ENCODE peak calls at places on chromosomes 12 and 14, in five cellular contexts. N, G, D, K and Q are unnamed samples.

GRCh38 chr14:36365766-36366165 is 45.3 kb upstream of the MBIP start:
- DNase-seq in N (peak; percentile 2), G (no peak), D (no peak), K (no peak), Q (no peak)

GRCh38 chr14:101215266-101215665 is 311.7 kb upstream of the RTL1 start:
- DNase-seq in N (no peak), G (no peak), D (peak; percentile 30), K (no peak), Q (no peak)

GRCh38 chr14:74573421-74574091 is 38.5 kb downstream of the LTBP2 start:
- DNase-seq in N (no peak), G (no peak), D (no peak), K (no peak), Q (peak; percentile 78)

GRCh38 chr14:63186453-63186852 is 17.8 kb upstream of the RHOJ start:
- DNase-seq in N (no peak), G (no peak), D (no peak), K (peak; percentile 81), Q (peak; percentile 17)

GRCh38 chr14:30005114-30005698 is 77.6 kb upstream of the PRKD1 start:
- DNase-seq in N (peak; percentile 88), G (no peak), D (no peak), K (peak; percentile 86), Q (peak; percentile 65)

GRCh38 chr14:72736791-72737559 is 156.9 kb downstream of the DPF3 start:
- DNase-seq in N (no peak), G (no peak), D (no peak), K (no peak), Q (no peak)

GRCh38 chr12:54028324-54029201 is at the start of gene HOXC6:
- DNase-seq in N (no peak), G (peak; percentile 74), D (no peak), K (no peak), Q (no peak)

GRCh38 chr12:82740129-82741000 is 53.7 kb downstream of the TMTC2 start:
- DNase-seq in N (no peak), G (no peak), D (no peak), K (peak; percentile 51), Q (peak; percentile 74)

GRCh38 chr14:57725399-57726077 is 140.4 kb downstream of the SLC35F4 start:
- DNase-seq in N (no peak), G (no peak), D (no peak), K (peak; percentile 77), Q (peak; percentile 94)

GRCh38 chr12:40993158-40993557 is 195.0 kb upstream of the PDZRN4 start:
- DNase-seq in N (no peak), G (no peak), D (no peak), K (no peak), Q (peak; percentile 53)

GRCh38 chr12:122293081-122293480 is 26.8 kb upstream of the VPS33A start:
- DNase-seq in N (no peak), G (no peak), D (no peak), K (no peak), Q (no peak)

GRCh38 chr12:101968770-101969169 is 91.4 kb downstream of the DRAM1 start:
- DNase-seq in N (no peak), G (no peak), D (no peak), K (no peak), Q (peak; percentile 74)

GRCh38 chr12:67483871-67484554 is 164.5 kb upstream of the DYRK2 start:
- DNase-seq in N (peak; percentile 49), G (no peak), D (no peak), K (no peak), Q (peak; percentile 53)

GRCh38 chr12:101343893-101344292 is 63.7 kb downstream of the ARL1 start:
- DNase-seq in N (no peak), G (no peak), D (no peak), K (no peak), Q (no peak)

GRCh38 chr12:51687142-51687935 is 96.3 kb downstream of the SCN8A start:
- DNase-seq in N (no peak), G (no peak), D (no peak), K (peak; percentile 75), Q (no peak)

GRCh38 chr12:81465191-81465590 is 294.0 kb downstream of the PPFIA2 start:
- DNase-seq in N (no peak), G (no peak), D (no peak), K (no peak), Q (no peak)

GRCh38 chr12:116093915-116094314 is 183.6 kb downstream of the MED13L start:
- DNase-seq in N (no peak), G (no peak), D (no peak), K (no peak), Q (no peak)

GRCh38 chr12:6697584-6698351 is 2.8 kb downstream of the PIANP start:
- DNase-seq in N (no peak), G (peak; percentile 69), D (no peak), K (peak; percentile 70), Q (peak; percentile 45)

GRCh38 chr14:99716850-99717681 is 33.0 kb downstream of the CYP46A1 start:
- DNase-seq in N (no peak), G (no peak), D (peak; percentile 21), K (no peak), Q (no peak)

GRCh38 chr14:54086780-54087179 is 130.2 kb upstream of the BMP4 start:
- DNase-seq in N (no peak), G (no peak), D (no peak), K (no peak), Q (no peak)

GRCh38 chr12:82414926-82415325 is 56.6 kb downstream of the METTL25 start:
- DNase-seq in N (no peak), G (no peak), D (no peak), K (peak; percentile 5), Q (peak; percentile 76)

GRCh38 chr12:68648179-68648578 is 37.5 kb downstream of the RAP1B start:
- DNase-seq in N (no peak), G (no peak), D (no peak), K (no peak), Q (no peak)

GRCh38 chr14:54169254-54169924 is 212.8 kb upstream of the BMP4 start:
- DNase-seq in N (no peak), G (no peak), D (no peak), K (peak; percentile 23), Q (peak; percentile 78)

GRCh38 chr14:88599761-88600439 is 37.1 kb downstream of the ZC3H14 start:
- DNase-seq in N (no peak), G (no peak), D (no peak), K (no peak), Q (no peak)

GRCh38 chr12:76587428-76588178 is 28.0 kb upstream of the OSBPL8 start:
- DNase-seq in N (no peak), G (no peak), D (no peak), K (peak; percentile 72), Q (no peak)

GRCh38 chr14:65594153-65594881 is 181.8 kb downstream of the FUT8 start:
- DNase-seq in N (peak; percentile 61), G (peak; percentile 37), D (no peak), K (no peak), Q (peak; percentile 35)

GRCh38 chr12:27220988-27221345 is 23.1 kb upstream of the STK38L start:
- DNase-seq in N (no peak), G (no peak), D (no peak), K (no peak), Q (no peak)

GRCh38 chr12:43988838-43989560 is 153.1 kb downstream of the TMEM117 start:
- DNase-seq in N (no peak), G (no peak), D (no peak), K (no peak), Q (peak; percentile 74)

GRCh38 chr12:94879542-94879941 is 124.0 kb downstream of the NDUFA12 start:
- DNase-seq in N (no peak), G (no peak), D (no peak), K (peak; percentile 16), Q (peak; percentile 4)

GRCh38 chr12:10718279-10718821 is 4.8 kb downstream of the YBX3 start:
- DNase-seq in N (peak; percentile 32), G (no peak), D (no peak), K (peak; percentile 69), Q (peak; percentile 82)

GRCh38 chr12:10721654-10722501 is 1.2 kb downstream of the YBX3 start:
- DNase-seq in N (peak; percentile 85), G (peak; percentile 97), D (peak; percentile 98), K (peak; percentile 100), Q (peak; percentile 98)

GRCh38 chr12:10720974-10721565 is 2.1 kb downstream of the YBX3 start:
- DNase-seq in N (no peak), G (no peak), D (no peak), K (no peak), Q (peak; percentile 17)

GRCh38 chr12:10717410-10717809 is 5.7 kb downstream of the YBX3 start:
- DNase-seq in N (peak; percentile 13), G (no peak), D (no peak), K (peak; percentile 67), Q (peak; percentile 95)

DNA sequence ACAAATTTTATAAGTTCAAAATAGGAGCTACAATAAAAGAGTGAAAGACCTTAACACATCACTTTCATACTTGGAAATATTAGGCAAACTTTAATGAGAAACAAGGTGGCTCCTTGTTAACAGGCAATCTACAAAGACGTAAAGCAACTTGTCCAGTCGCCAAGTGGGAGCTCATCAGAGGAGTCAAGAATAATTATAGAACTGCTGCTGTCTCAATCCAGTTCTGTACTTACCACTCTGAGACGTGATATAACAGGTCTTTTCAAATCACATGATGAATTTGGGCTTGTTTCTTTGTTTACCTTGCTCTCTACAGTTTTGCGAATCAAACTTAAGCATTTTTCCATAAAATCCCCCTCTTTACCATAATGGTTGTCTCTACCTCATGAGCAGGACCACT is 3.6 kb downstream of the YBX3 start:
- DNase-seq in N (no peak), G (no peak), D (no peak), K (no peak), Q (peak; percentile 73)
- H3K4me3 ChIP-seq in N (no peak overlapping the region), G (peak overlapping the region; percentile 8), D (no peak overlapping the region), K (peak overlapping the region; percentile 92), Q (peak overlapping the region; percentile 21)

DNA sequence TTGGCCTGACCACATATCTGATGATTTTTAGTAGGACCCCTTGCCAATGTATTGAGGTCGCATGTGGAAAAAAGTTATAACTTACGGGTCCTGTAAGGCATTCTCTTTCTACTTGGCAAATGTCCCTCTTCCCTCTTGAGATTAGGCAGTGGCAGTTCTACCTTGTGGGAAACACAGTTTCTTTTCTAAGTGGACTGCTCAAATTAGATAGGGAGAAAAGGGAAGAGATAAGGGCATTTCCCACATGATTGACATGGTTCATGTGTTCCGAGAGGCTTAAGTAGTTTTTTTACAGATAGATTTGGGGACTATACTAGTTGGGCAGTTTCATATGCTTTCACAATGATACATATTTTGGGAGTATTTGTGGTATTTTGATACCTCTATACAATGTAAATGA is 154.7 kb downstream of the FBXL14 start:
- DNase-seq in N (no peak), G (no peak), D (no peak), K (no peak), Q (no peak)
- H3K4me3 ChIP-seq in N (no peak overlapping the region), G (no peak overlapping the region), D (no peak overlapping the region), K (no peak overlapping the region), Q (no peak overlapping the region)

GRCh38 chr14:23351681-23352505 is 794 bp downstream of the SLC22A17 start:
- DNase-seq in N (no peak), G (peak; percentile 65), D (no peak), K (no peak), Q (no peak)
- H3K4me3 ChIP-seq in N (peak overlapping the region; percentile 71), G (peak overlapping the region; percentile 73), D (peak overlapping the region; percentile 61), K (peak overlapping the region; percentile 66), Q (peak overlapping the region; percentile 38)

DNA sequence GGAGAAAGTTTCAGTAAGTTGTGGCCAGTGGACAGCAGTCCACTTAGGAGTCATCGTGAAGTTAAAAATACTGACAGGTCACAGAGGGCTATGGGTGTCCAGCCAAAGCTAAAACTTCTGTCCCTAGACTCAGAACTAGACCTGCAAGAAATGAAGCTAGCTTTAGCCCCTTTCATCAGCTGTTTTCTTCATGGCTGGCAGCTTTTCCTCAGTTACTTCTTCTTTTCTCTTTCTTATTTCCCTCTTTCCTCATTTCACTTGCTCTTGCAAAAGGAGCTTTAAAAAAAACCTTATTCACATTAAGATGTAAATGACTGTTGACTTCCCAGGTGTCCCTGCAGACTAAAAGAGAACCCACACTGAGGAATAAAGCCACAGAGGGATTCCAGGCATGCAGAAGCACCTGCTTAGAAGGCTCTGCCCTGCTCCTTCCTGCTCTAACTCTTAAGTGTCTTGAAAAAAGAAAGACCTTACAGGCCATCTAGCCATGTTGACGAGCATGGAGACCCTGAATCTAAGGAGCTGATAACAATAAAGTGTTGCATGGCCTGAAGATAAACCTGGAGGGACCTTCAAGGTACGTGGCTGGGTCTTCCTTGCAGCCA is 69.7 kb upstream of the CCND2 start:
- DNase-seq in N (no peak), G (no peak), D (peak; percentile 23), K (no peak), Q (no peak)
- H3K4me3 ChIP-seq in N (no peak overlapping the region), G (no peak overlapping the region), D (no peak overlapping the region), K (no peak overlapping the region), Q (no peak overlapping the region)